ENCODE peak calls at places on chromosome 1, in seven cellular contexts. One of them, this sample, is unnamed.

GRCh38 chr1:217136895-217137205 is 413.6 kb upstream of the ESRRG start:
- DNase-seq in dorsolateral prefrontal cortex: no peak
- DNase-seq in colonic mucosa: no peak
- DNase-seq in fibroblast of mammary gland: no peak
- DNase-seq in endodermal cell: no peak
- DNase-seq in astrocyte: no peak
- DNase-seq in uterus: no peak
- DNase-seq in this sample: no peak

GRCh38 chr1:48966583-48966982 is 189.9 kb upstream of the BEND5 start:
- DNase-seq in dorsolateral prefrontal cortex: no peak
- DNase-seq in colonic mucosa: no peak
- DNase-seq in fibroblast of mammary gland: peak; percentile 36
- DNase-seq in endodermal cell: no peak
- DNase-seq in astrocyte: peak; percentile 35
- DNase-seq in uterus: no peak
- DNase-seq in this sample: no peak

GRCh38 chr1:42737257-42737656 is 2.8 kb downstream of the CLDN19 start:
- DNase-seq in dorsolateral prefrontal cortex: no peak
- DNase-seq in colonic mucosa: peak; percentile 74
- DNase-seq in fibroblast of mammary gland: no peak
- DNase-seq in endodermal cell: peak; percentile 34
- DNase-seq in astrocyte: no peak
- DNase-seq in uterus: no peak
- DNase-seq in this sample: no peak

GRCh38 chr1:171999756-172000155 is 158.5 kb downstream of the DNM3 start:
- DNase-seq in dorsolateral prefrontal cortex: no peak
- DNase-seq in colonic mucosa: no peak
- DNase-seq in fibroblast of mammary gland: peak; percentile 42
- DNase-seq in endodermal cell: no peak
- DNase-seq in astrocyte: peak; percentile 55
- DNase-seq in uterus: no peak
- DNase-seq in this sample: no peak

GRCh38 chr1:150696590-150696989 is 364 bp downstream of the GOLPH3L start:
- DNase-seq in dorsolateral prefrontal cortex: no peak
- DNase-seq in colonic mucosa: no peak
- DNase-seq in fibroblast of mammary gland: no peak
- DNase-seq in endodermal cell: no peak
- DNase-seq in astrocyte: no peak
- DNase-seq in uterus: no peak
- DNase-seq in this sample: no peak

GRCh38 chr1:150696151-150696550 is 803 bp downstream of the GOLPH3L start:
- DNase-seq in dorsolateral prefrontal cortex: no peak
- DNase-seq in colonic mucosa: no peak
- DNase-seq in fibroblast of mammary gland: no peak
- DNase-seq in endodermal cell: no peak
- DNase-seq in astrocyte: no peak
- DNase-seq in uterus: no peak
- DNase-seq in this sample: no peak

GRCh38 chr1:182731852-182732575 is 47.6 kb upstream of the RGS8 start:
- DNase-seq in dorsolateral prefrontal cortex: no peak
- DNase-seq in colonic mucosa: no peak
- DNase-seq in fibroblast of mammary gland: no peak
- DNase-seq in endodermal cell: no peak
- DNase-seq in astrocyte: no peak
- DNase-seq in uterus: no peak
- DNase-seq in this sample: no peak

GRCh38 chr1:10638559-10639300 is 157.7 kb downstream of the CASZ1 start:
- DNase-seq in dorsolateral prefrontal cortex: no peak
- DNase-seq in colonic mucosa: no peak
- DNase-seq in fibroblast of mammary gland: no peak
- DNase-seq in endodermal cell: peak; percentile 74
- DNase-seq in astrocyte: no peak
- DNase-seq in uterus: no peak
- DNase-seq in this sample: no peak

GRCh38 chr1:4083171-4084052 is 183.3 kb upstream of the C1orf174 start:
- DNase-seq in dorsolateral prefrontal cortex: peak; percentile 37
- DNase-seq in colonic mucosa: no peak
- DNase-seq in fibroblast of mammary gland: no peak
- DNase-seq in endodermal cell: no peak
- DNase-seq in astrocyte: no peak
- DNase-seq in uterus: no peak
- DNase-seq in this sample: no peak

GRCh38 chr1:53327183-53327941 is 508 bp downstream of the LRP8 start:
- DNase-seq in dorsolateral prefrontal cortex: no peak
- DNase-seq in colonic mucosa: peak; percentile 49
- DNase-seq in fibroblast of mammary gland: peak; percentile 21
- DNase-seq in endodermal cell: peak; percentile 76
- DNase-seq in astrocyte: peak; percentile 22
- DNase-seq in uterus: peak; percentile 27
- DNase-seq in this sample: no peak

GRCh38 chr1:226209307-226210059 is 14.0 kb upstream of the MIXL1 start:
- DNase-seq in dorsolateral prefrontal cortex: no peak
- DNase-seq in colonic mucosa: no peak
- DNase-seq in fibroblast of mammary gland: no peak
- DNase-seq in endodermal cell: peak; percentile 56
- DNase-seq in astrocyte: no peak
- DNase-seq in uterus: no peak
- DNase-seq in this sample: no peak

GRCh38 chr1:28642056-28642846 is 616 bp downstream of the TAF12 start:
- DNase-seq in dorsolateral prefrontal cortex: no peak
- DNase-seq in colonic mucosa: no peak
- DNase-seq in fibroblast of mammary gland: peak; percentile 5
- DNase-seq in endodermal cell: no peak
- DNase-seq in astrocyte: peak; percentile 25
- DNase-seq in uterus: no peak
- DNase-seq in this sample: no peak

GRCh38 chr1:26283871-26284596 is 4.1 kb downstream of the SH3BGRL3 start:
- DNase-seq in dorsolateral prefrontal cortex: no peak
- DNase-seq in colonic mucosa: no peak
- DNase-seq in fibroblast of mammary gland: no peak
- DNase-seq in endodermal cell: no peak
- DNase-seq in astrocyte: no peak
- DNase-seq in uterus: no peak
- DNase-seq in this sample: no peak

GRCh38 chr1:200258447-200259375 is 151.1 kb downstream of the ZNF281 start:
- DNase-seq in dorsolateral prefrontal cortex: no peak
- DNase-seq in colonic mucosa: no peak
- DNase-seq in fibroblast of mammary gland: peak; percentile 33
- DNase-seq in endodermal cell: no peak
- DNase-seq in astrocyte: no peak
- DNase-seq in uterus: no peak
- DNase-seq in this sample: no peak

GRCh38 chr1:3868464-3869006 is 11.3 kb downstream of the DFFB start:
- DNase-seq in dorsolateral prefrontal cortex: no peak
- DNase-seq in colonic mucosa: no peak
- DNase-seq in fibroblast of mammary gland: no peak
- DNase-seq in endodermal cell: no peak
- DNase-seq in astrocyte: no peak
- DNase-seq in uterus: no peak
- DNase-seq in this sample: no peak

GRCh38 chr1:5455056-5455455 is 537.2 kb downstream of the NPHP4 start:
- DNase-seq in dorsolateral prefrontal cortex: no peak
- DNase-seq in colonic mucosa: no peak
- DNase-seq in fibroblast of mammary gland: no peak
- DNase-seq in endodermal cell: peak; percentile 79
- DNase-seq in astrocyte: no peak
- DNase-seq in uterus: no peak
- DNase-seq in this sample: no peak

GRCh38 chr1:20074725-20075171 is 4.8 kb downstream of the PLA2G5 start:
- DNase-seq in dorsolateral prefrontal cortex: no peak
- DNase-seq in colonic mucosa: no peak
- DNase-seq in fibroblast of mammary gland: peak; percentile 79
- DNase-seq in endodermal cell: no peak
- DNase-seq in astrocyte: no peak
- DNase-seq in uterus: no peak
- DNase-seq in this sample: no peak

GRCh38 chr1:155003227-155003765 is 694 bp downstream of the ZBTB7B start:
- DNase-seq in dorsolateral prefrontal cortex: no peak
- DNase-seq in colonic mucosa: peak; percentile 52
- DNase-seq in fibroblast of mammary gland: no peak
- DNase-seq in endodermal cell: peak; percentile 81
- DNase-seq in astrocyte: no peak
- DNase-seq in uterus: peak; percentile 66
- DNase-seq in this sample: no peak

GRCh38 chr1:26597629-26598039 is 68.1 kb downstream of the RPS6KA1 start:
- DNase-seq in dorsolateral prefrontal cortex: no peak
- DNase-seq in colonic mucosa: no peak
- DNase-seq in fibroblast of mammary gland: peak; percentile 72
- DNase-seq in endodermal cell: no peak
- DNase-seq in astrocyte: peak; percentile 39
- DNase-seq in uterus: no peak
- DNase-seq in this sample: peak; percentile 9

GRCh38 chr1:191734321-191734720 is 423.9 kb upstream of the RGS18 start:
- DNase-seq in dorsolateral prefrontal cortex: no peak
- DNase-seq in colonic mucosa: no peak
- DNase-seq in fibroblast of mammary gland: no peak
- DNase-seq in endodermal cell: no peak
- DNase-seq in astrocyte: no peak
- DNase-seq in uterus: no peak
- DNase-seq in this sample: no peak

GRCh38 chr1:7421471-7422075 is 349.5 kb upstream of the VAMP3 start:
- DNase-seq in dorsolateral prefrontal cortex: peak; percentile 11
- DNase-seq in colonic mucosa: no peak
- DNase-seq in fibroblast of mammary gland: no peak
- DNase-seq in endodermal cell: peak; percentile 33
- DNase-seq in astrocyte: no peak
- DNase-seq in uterus: peak; percentile 1
- DNase-seq in this sample: no peak

GRCh38 chr1:197917553-197917812 is 311 bp downstream of the LHX9 start:
- DNase-seq in dorsolateral prefrontal cortex: no peak
- DNase-seq in colonic mucosa: no peak
- DNase-seq in fibroblast of mammary gland: no peak
- DNase-seq in endodermal cell: no peak
- DNase-seq in astrocyte: no peak
- DNase-seq in uterus: no peak
- DNase-seq in this sample: no peak

GRCh38 chr1:36731226-36732037 is 248.7 kb upstream of the CSF3R start:
- DNase-seq in dorsolateral prefrontal cortex: no peak
- DNase-seq in colonic mucosa: no peak
- DNase-seq in fibroblast of mammary gland: no peak
- DNase-seq in endodermal cell: peak; percentile 75
- DNase-seq in astrocyte: no peak
- DNase-seq in uterus: no peak
- DNase-seq in this sample: no peak

GRCh38 chr1:1202831-1203560 is 3.4 kb downstream of the TNFRSF18 start:
- DNase-seq in dorsolateral prefrontal cortex: no peak
- DNase-seq in colonic mucosa: no peak
- DNase-seq in fibroblast of mammary gland: no peak
- DNase-seq in endodermal cell: no peak
- DNase-seq in astrocyte: no peak
- DNase-seq in uterus: no peak
- DNase-seq in this sample: no peak

GRCh38 chr1:17633654-17634053 is 94.2 kb downstream of the ARHGEF10L start:
- DNase-seq in dorsolateral prefrontal cortex: no peak
- DNase-seq in colonic mucosa: no peak
- DNase-seq in fibroblast of mammary gland: peak; percentile 77
- DNase-seq in endodermal cell: no peak
- DNase-seq in astrocyte: peak; percentile 83
- DNase-seq in uterus: no peak
- DNase-seq in this sample: no peak

GRCh38 chr1:40651138-40651857 is 14.2 kb downstream of the RIMS3 start:
- DNase-seq in dorsolateral prefrontal cortex: peak; percentile 67
- DNase-seq in colonic mucosa: peak; percentile 78
- DNase-seq in fibroblast of mammary gland: no peak
- DNase-seq in endodermal cell: no peak
- DNase-seq in astrocyte: no peak
- DNase-seq in uterus: no peak
- DNase-seq in this sample: no peak
- TF ChIP-seq CTCF in dorsolateral prefrontal cortex: no peak
- TF ChIP-seq CTCF in colonic mucosa: no peak
- TF ChIP-seq CTCF in fibroblast of mammary gland: no peak
- TF ChIP-seq CTCF in endodermal cell: peak; percentile 47
- TF ChIP-seq CTCF in astrocyte: no peak
- TF ChIP-seq CTCF in uterus: no peak
- TF ChIP-seq CTCF in this sample: no peak

GRCh38 chr1:51875836-51876235 is 2.7 kb downstream of the NRDC start:
- DNase-seq in dorsolateral prefrontal cortex: no peak
- DNase-seq in colonic mucosa: no peak
- DNase-seq in fibroblast of mammary gland: no peak
- DNase-seq in endodermal cell: no peak
- DNase-seq in astrocyte: no peak
- DNase-seq in uterus: no peak
- DNase-seq in this sample: no peak
- H3K4me3 ChIP-seq in dorsolateral prefrontal cortex: no peak overlapping the region
- H3K4me3 ChIP-seq in colonic mucosa: no peak overlapping the region
- H3K4me3 ChIP-seq in fibroblast of mammary gland: no peak overlapping the region
- H3K4me3 ChIP-seq in endodermal cell: peak overlapping the region; percentile 95
- H3K4me3 ChIP-seq in astrocyte: no peak overlapping the region
- H3K4me3 ChIP-seq in uterus: no peak overlapping the region
- H3K4me3 ChIP-seq in this sample: no peak overlapping the region

GRCh38 chr1:96346708-96347107 is 374.9 kb upstream of the PTBP2 start:
- DNase-seq in dorsolateral prefrontal cortex: no peak
- DNase-seq in colonic mucosa: no peak
- DNase-seq in fibroblast of mammary gland: no peak
- DNase-seq in endodermal cell: no peak
- DNase-seq in astrocyte: no peak
- DNase-seq in uterus: no peak
- DNase-seq in this sample: no peak
- TF ChIP-seq CTCF in dorsolateral prefrontal cortex: no peak
- TF ChIP-seq CTCF in colonic mucosa: no peak
- TF ChIP-seq CTCF in fibroblast of mammary gland: no peak
- TF ChIP-seq CTCF in endodermal cell: no peak
- TF ChIP-seq CTCF in astrocyte: no peak
- TF ChIP-seq CTCF in uterus: no peak
- TF ChIP-seq CTCF in this sample: no peak

DNA sequence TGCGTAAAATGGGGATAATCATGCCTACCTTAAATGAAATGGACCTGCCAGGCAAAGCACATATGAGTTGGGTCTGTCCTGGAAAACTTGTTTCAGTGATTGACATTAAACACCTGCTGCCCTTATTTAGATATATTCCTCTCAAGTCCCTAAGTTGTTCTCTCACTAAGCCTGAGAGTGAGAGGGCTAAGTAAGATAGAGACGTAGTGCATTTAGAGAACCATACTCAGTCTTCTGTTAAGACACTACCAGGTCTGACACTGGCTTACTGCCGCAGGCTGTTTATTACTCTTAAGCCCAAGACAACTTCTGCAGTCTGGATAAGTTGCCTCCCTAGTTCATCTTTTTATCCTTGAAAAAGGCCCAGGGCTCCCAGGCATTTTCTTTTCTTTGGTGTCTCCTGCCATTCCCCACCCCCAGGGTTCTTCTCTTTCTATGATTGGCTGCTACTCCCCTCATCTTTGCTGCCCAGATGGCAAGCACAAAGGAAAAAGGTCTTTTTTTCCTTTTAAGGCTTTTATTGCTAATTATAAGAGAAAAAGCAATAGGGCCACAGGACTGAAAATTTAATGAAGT is 38.7 kb downstream of the CACHD1 start:
- DNase-seq in dorsolateral prefrontal cortex: no peak
- DNase-seq in colonic mucosa: no peak
- DNase-seq in fibroblast of mammary gland: no peak
- DNase-seq in endodermal cell: no peak
- DNase-seq in astrocyte: no peak
- DNase-seq in uterus: no peak
- DNase-seq in this sample: no peak
- H3K4me3 ChIP-seq in dorsolateral prefrontal cortex: no peak overlapping the region
- H3K4me3 ChIP-seq in colonic mucosa: no peak overlapping the region
- H3K4me3 ChIP-seq in fibroblast of mammary gland: no peak overlapping the region
- H3K4me3 ChIP-seq in endodermal cell: no peak overlapping the region
- H3K4me3 ChIP-seq in astrocyte: no peak overlapping the region
- H3K4me3 ChIP-seq in uterus: no peak overlapping the region
- H3K4me3 ChIP-seq in this sample: no peak overlapping the region

This sample was measured in retinal pigment epithelial cell.